ENCODE peak calls at places on chromosomes 16 and 17, in nine cellular contexts. R, Z, I, Y, K, B, T, D and W are unnamed samples.

GRCh38 chr16:55033225-55034156 is 102.8 kb downstream of the IRX5 start:
- DNase-seq in Y (no peak), T (no peak), D (no peak), R (no peak), B (peak), K (no peak), Z (no peak), I (no peak), W (no peak)

GRCh38 chr16:14486520-14487303 is 143.3 kb downstream of the PARN start:
- DNase-seq in R (no peak), I (peak), K (no peak), B (peak), D (no peak), Z (peak), Y (no peak), T (peak), W (no peak)

GRCh38 chr16:1651509-1652342 is 26.4 kb upstream of the JPT2 start:
- DNase-seq in R (no peak), D (no peak), I (no peak), B (no peak), Y (no peak), K (no peak), T (no peak), Z (no peak), W (no peak)

GRCh38 chr17:74431568-74432483 is at the start of gene GPRC5C:
- DNase-seq in I (peak), D (no peak), B (peak), R (peak), Z (no peak), K (no peak), T (peak), Y (peak), W (peak)

GRCh38 chr17:27960183-27960589 is 67.0 kb upstream of the LYRM9 start:
- DNase-seq in T (no peak), D (no peak), Z (no peak), R (no peak), B (no peak), Y (no peak), I (no peak), K (no peak), W (no peak)

GRCh38 chr16:79898703-79899102 is 298.2 kb upstream of the MAF start:
- DNase-seq in Z (no peak), K (no peak), B (no peak), I (no peak), T (no peak), R (no peak), D (no peak), Y (no peak), W (no peak)

GRCh38 chr16:66273644-66274334 is 92.7 kb upstream of the CDH5 start:
- DNase-seq in Y (peak), D (no peak), T (no peak), R (no peak), Z (peak), K (no peak), I (no peak), B (no peak), W (no peak)

GRCh38 chr16:10637337-10638037 is 57.1 kb upstream of the EMP2 start:
- DNase-seq in D (no peak), Y (no peak), I (no peak), B (no peak), T (no peak), R (no peak), Z (no peak), K (no peak), W (no peak)

GRCh38 chr16:919658-920631 is 50.8 kb downstream of the LMF1 start:
- DNase-seq in K (no peak), D (no peak), T (no peak), I (no peak), Z (no peak), Y (no peak), R (no peak), B (no peak), W (no peak)

GRCh38 chr17:44981221-44981968 is 13.3 kb upstream of the C1QL1 start:
- DNase-seq in T (no peak), D (no peak), K (no peak), I (no peak), B (no peak), R (no peak), Y (no peak), Z (no peak), W (no peak)

GRCh38 chr16:27723711-27724490 is 174.0 kb downstream of the KATNIP start:
- DNase-seq in I (no peak), R (no peak), T (no peak), Y (no peak), D (no peak), K (no peak), Z (no peak), B (peak), W (no peak)

GRCh38 chr17:81890447-81891302 is 711 bp downstream of the ALYREF start:
- DNase-seq in D (peak), K (no peak), R (no peak), T (no peak), B (peak), Y (peak), I (peak), Z (no peak), W (no peak)

GRCh38 chr16:50642349-50642748 is 38.8 kb downstream of the SNX20 start:
- DNase-seq in D (no peak), R (no peak), I (no peak), Y (no peak), T (no peak), K (no peak), B (no peak), Z (no peak), W (no peak)

GRCh38 chr16:31488630-31489564 is 6.0 kb downstream of the SLC5A2 start:
- DNase-seq in Y (no peak), K (no peak), D (no peak), R (no peak), Z (no peak), I (no peak), T (no peak), B (no peak), W (no peak)

GRCh38 chr17:2058521-2059124 is 3.7 kb downstream of the HIC1 start:
- DNase-seq in Y (peak), T (no peak), R (no peak), K (peak), I (peak), D (peak), Z (no peak), B (no peak), W (peak)

GRCh38 chr17:5825717-5826330 is 241.5 kb upstream of the NLRP1 start:
- DNase-seq in Y (no peak), Z (no peak), K (no peak), T (no peak), I (peak), B (no peak), D (no peak), R (no peak), W (no peak)